ENCODE peak calls at places on chromosomes 16 and 17, in eight cellular contexts. L is fibroblast of lung, G is astrocyte, T is dorsolateral prefrontal cortex, E is tibial artery, Z is psoas muscle, Q is MM.1S, M is IMR-90. N is an unnamed sample.

GRCh38 chr17:71902931-71903506 is 217.8 kb upstream of the SOX9 start:
- DNase-seq in G (peak; percentile 52), T (no peak), Q (no peak), Z (no peak), L (peak; percentile 65), E (no peak), M (peak; percentile 52), N (no peak)

GRCh38 chr16:85136705-85137322 is 24.5 kb upstream of the CIBAR2 start:
- DNase-seq in E (peak; percentile 73), Q (no peak), Z (peak; percentile 67), G (no peak), L (no peak), M (no peak), T (no peak), N (no peak)

GRCh38 chr16:9134739-9135138 is 43.3 kb downstream of the HAPSTR1 start:
- DNase-seq in T (peak; percentile 62), E (peak; percentile 64), Z (peak; percentile 30), L (peak; percentile 29), Q (peak; percentile 64), G (no peak), M (peak; percentile 55), N (peak; percentile 31)

GRCh38 chr17:42422958-42423712 is at the start of gene CAVIN1:
- DNase-seq in T (peak; percentile 91), Z (peak; percentile 100), M (peak; percentile 98), E (peak; percentile 100), L (peak; percentile 98), Q (no peak), G (peak; percentile 95), N (no peak)

GRCh38 chr17:82397449-82398335 is 20.5 kb upstream of the HEXD start:
- DNase-seq in G (no peak), Q (no peak), Z (no peak), L (no peak), T (no peak), M (no peak), E (no peak), N (no peak)

GRCh38 chr16:57882797-57883196 is 80.5 kb upstream of the KIFC3 start:
- DNase-seq in E (peak; percentile 5), Q (no peak), M (peak; percentile 31), Z (no peak), L (peak; percentile 72), G (peak; percentile 65), T (no peak), N (no peak)

GRCh38 chr16:11349599-11350276 is 4.5 kb downstream of the RMI2 start:
- DNase-seq in Q (no peak), G (peak; percentile 63), M (peak; percentile 92), T (no peak), Z (peak; percentile 72), E (peak; percentile 94), L (peak; percentile 66), N (no peak)

GRCh38 chr17:4967539-4968165 is at the start of gene SPAG7:
- DNase-seq in Z (peak; percentile 93), G (peak; percentile 94), T (peak; percentile 97), Q (peak; percentile 94), E (peak; percentile 97), L (peak; percentile 97), M (peak; percentile 98), N (peak; percentile 90)

GRCh38 chr17:40909755-40910154 is 24.7 kb upstream of the KRT20 start:
- DNase-seq in Z (no peak), Q (no peak), L (peak; percentile 60), M (peak; percentile 85), G (peak; percentile 55), T (no peak), E (no peak), N (no peak)

GRCh38 chr17:43531955-43532354 is 14.2 kb downstream of the ETV4 start:
- DNase-seq in E (no peak), L (no peak), T (no peak), G (no peak), Z (no peak), M (no peak), Q (no peak), N (no peak)

GRCh38 chr17:28404812-28405570 is 1.0 kb downstream of the SLC46A1 start:
- DNase-seq in M (no peak), T (peak; percentile 58), E (no peak), Q (no peak), Z (no peak), G (no peak), L (no peak), N (no peak)

GRCh38 chr17:60754057-60754604 is 76.5 kb downstream of the BCAS3 start:
- DNase-seq in M (no peak), L (no peak), E (no peak), Z (no peak), T (no peak), G (no peak), Q (no peak), N (no peak)

GRCh38 chr17:969767-970387 is 9.7 kb downstream of the NXN start:
- DNase-seq in Q (no peak), E (no peak), L (no peak), T (no peak), Z (no peak), M (no peak), G (no peak), N (no peak)

GRCh38 chr17:67093348-67093747 is 49.0 kb downstream of the CACNG1 start:
- DNase-seq in L (no peak), T (no peak), G (no peak), M (no peak), Z (no peak), Q (no peak), E (no peak), N (no peak)

GRCh38 chr16:56451753-56452689 is 667 bp downstream of the OGFOD1 start:
- DNase-seq in M (peak; percentile 31), Q (peak; percentile 17), Z (peak; percentile 38), E (peak; percentile 79), T (no peak), G (peak; percentile 31), L (peak; percentile 45), N (no peak)

DNA sequence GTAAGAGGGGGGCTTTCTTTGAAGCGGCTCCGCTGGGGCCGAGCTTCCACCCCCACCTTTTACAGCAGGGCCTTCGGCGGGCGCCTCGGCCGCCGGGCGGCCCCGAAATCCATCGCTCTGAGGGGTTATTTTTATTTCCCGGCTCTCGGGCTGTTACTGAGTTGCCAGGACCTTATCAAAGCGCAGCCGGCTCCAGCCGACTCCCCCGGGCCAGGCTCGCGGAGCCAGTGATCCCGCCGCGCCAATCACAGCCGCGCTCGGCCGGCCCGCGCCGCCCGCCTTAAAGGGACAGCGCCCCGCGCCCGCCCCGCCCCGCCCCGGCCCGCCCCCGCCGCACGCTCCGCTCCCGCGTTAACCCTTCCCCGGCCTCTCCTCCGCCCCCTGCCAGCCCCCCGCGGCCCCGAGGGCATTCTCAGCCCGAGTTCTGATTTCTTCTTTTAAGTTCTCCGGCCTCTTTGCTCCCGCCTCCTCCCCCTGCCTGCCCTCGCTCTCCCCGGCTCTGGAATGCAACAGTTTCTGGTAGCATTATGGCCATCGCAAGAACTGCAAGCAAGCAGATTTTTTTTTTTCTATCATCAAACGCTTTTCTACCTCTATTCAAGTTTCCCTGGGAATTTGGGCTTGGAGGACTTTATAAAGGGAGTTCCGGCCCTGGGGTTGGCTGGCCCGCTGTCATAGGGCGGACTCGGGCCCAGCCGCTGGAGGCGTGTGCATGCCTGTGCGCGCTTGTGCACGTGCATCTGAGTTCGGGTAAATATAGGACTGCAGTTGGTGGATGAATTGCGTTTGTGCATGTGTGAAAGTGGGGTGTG is at the start of gene AXIN2:
- DNase-seq in Z (peak; percentile 93), M (peak; percentile 85), E (peak; percentile 93), L (peak; percentile 91), T (peak; percentile 89), Q (peak; percentile 93), G (peak; percentile 82), N (peak; percentile 90)
- H3K27ac ChIP-seq in Z (no peak within 1 kb of the TSS), M (peak within 1 kb of the TSS; percentile 53), E (peak within 1 kb of the TSS; percentile 89), L (peak within 1 kb of the TSS; percentile 85), T (peak within 1 kb of the TSS; percentile 91), Q (peak within 1 kb of the TSS; percentile 96), G (peak within 1 kb of the TSS; percentile 85), N (no peak within 1 kb of the TSS)

GRCh38 chr16:86578056-86578455 is 293 bp upstream of the FOXL1 start:
- DNase-seq in G (peak; percentile 92), T (no peak), Q (no peak), M (peak; percentile 99), L (peak; percentile 93), E (peak; percentile 72), Z (no peak), N (no peak)

GRCh38 chr16:86575095-86575685 is 3.2 kb upstream of the FOXL1 start:
- DNase-seq in Z (no peak), E (no peak), G (no peak), M (no peak), L (no peak), T (no peak), Q (no peak), N (no peak)

GRCh38 chr16:86577314-86577971 is 906 bp upstream of the FOXL1 start:
- DNase-seq in E (peak; percentile 69), T (no peak), M (peak; percentile 96), G (peak; percentile 74), Q (no peak), Z (no peak), L (peak; percentile 80), N (no peak)

GRCh38 chr16:86575754-86576557 is 2.4 kb upstream of the FOXL1 start:
- DNase-seq in M (peak; percentile 97), L (peak; percentile 97), Q (no peak), G (peak; percentile 94), Z (peak; percentile 70), E (peak; percentile 94), T (no peak), N (peak; percentile 17)

GRCh38 chr16:86576591-86577313 is 1.6 kb upstream of the FOXL1 start:
- DNase-seq in L (peak; percentile 80), Z (no peak), T (no peak), E (peak; percentile 76), G (peak; percentile 80), Q (no peak), M (no peak), N (no peak)
- H3K27me3 ChIP-seq in L (no peaks in the 10 kb centered on the region), Z (peaks cover 5% of the 10 kb centered on the region), T (peaks cover 89% of the 10 kb centered on the region), E (no peaks in the 10 kb centered on the region), G (no peaks in the 10 kb centered on the region), Q (peaks cover 55% of the 10 kb centered on the region), M (no peaks in the 10 kb centered on the region), N (peaks cover 24% of the 10 kb centered on the region)

GRCh38 chr17:10748475-10749110 is 18.8 kb upstream of the TMEM220 start:
- DNase-seq in M (no peak), Q (no peak), L (no peak), Z (no peak), G (no peak), E (no peak), T (no peak), N (no peak)

GRCh38 chr17:10744509-10745000 is 14.7 kb upstream of the TMEM220 start:
- DNase-seq in T (no peak), G (no peak), L (no peak), Q (no peak), Z (no peak), M (no peak), E (no peak), N (peak; percentile 66)

GRCh38 chr17:10743316-10744009 is 13.6 kb upstream of the TMEM220 start:
- DNase-seq in E (no peak), Q (no peak), G (peak; percentile 44), L (peak; percentile 47), M (peak; percentile 38), Z (no peak), T (no peak), N (no peak)

GRCh38 chr17:10742431-10742830 is 12.6 kb upstream of the TMEM220 start:
- DNase-seq in M (no peak), Q (no peak), Z (no peak), E (no peak), T (no peak), L (no peak), G (no peak), N (no peak)

GRCh38 chr17:10745231-10745630 is 15.4 kb upstream of the TMEM220 start:
- DNase-seq in G (peak; percentile 12), E (no peak), L (peak; percentile 27), T (no peak), M (no peak), Z (no peak), Q (no peak), N (no peak)
- H3K27ac ChIP-seq in G (no peak overlapping the region), E (no peak overlapping the region), L (no peak overlapping the region), T (no peak overlapping the region), M (no peak overlapping the region), Z (no peak overlapping the region), Q (no peak overlapping the region), N (no peak overlapping the region)

GRCh38 chr16:46756772-46757171 is 8.6 kb upstream of the MYLK3 start:
- DNase-seq in Q (no peak), T (no peak), Z (no peak), L (no peak), G (no peak), M (no peak), E (no peak), N (no peak)
- H3K27me3 ChIP-seq in Q (no peaks in the 10 kb centered on the region), T (no peaks in the 10 kb centered on the region), Z (no peaks in the 10 kb centered on the region), L (peaks cover 19% of the 10 kb centered on the region), G (peaks cover 22% of the 10 kb centered on the region), M (peaks cover 5% of the 10 kb centered on the region), E (peaks cover 5% of the 10 kb centered on the region), N (no peaks in the 10 kb centered on the region)